ENCODE peak calls at places on chromosomes 5 and 9, in five cellular contexts. L is SJSA1; H is stimulated activated CD4-positive, alpha-beta T cell treated with anti-CD3 and anti-CD28 coated beads, Interleukin-1b, Interleukin-23, amount 100 ng/mL, for 4 hours; Z is NCI-H446; G is A673. U is an unnamed sample.

GRCh38 chr5:98755406-98755805 is 18.1 kb upstream of the RGMB start:
- DNase-seq in L (no peak), H (no peak), Z (no peak), G (no peak), U (no peak)

GRCh38 chr5:32195265-32195664 is 21.1 kb upstream of the GOLPH3 start:
- DNase-seq in L (no peak), H (no peak), Z (no peak), G (no peak), U (no peak)

GRCh38 chr5:170269579-170269978 is 28.0 kb downstream of the LCP2 start:
- DNase-seq in L (no peak), H (no peak), Z (no peak), G (no peak), U (no peak)

GRCh38 chr5:145062280-145062679 is 772.9 kb downstream of the PRELID2 start:
- DNase-seq in L (no peak), H (no peak), Z (no peak), G (no peak), U (no peak)

GRCh38 chr9:77305622-77306365 is 128.5 kb downstream of the VPS13A start:
- DNase-seq in L (no peak), H (no peak), Z (no peak), G (no peak), U (no peak)

GRCh38 chr5:137695651-137696428 is 40.0 kb downstream of the KLHL3 start:
- DNase-seq in L (no peak), H (no peak), Z (no peak), G (no peak), U (no peak)

GRCh38 chr9:16656432-16657169 is 213.9 kb downstream of the BNC2 start:
- DNase-seq in L (peak; percentile 77), H (no peak), Z (peak; percentile 71), G (no peak), U (no peak)

GRCh38 chr9:33340186-33340585 is 49.9 kb downstream of the NFX1 start:
- DNase-seq in L (no peak), H (no peak), Z (no peak), G (no peak), U (no peak)

GRCh38 chr5:128252794-128253193 is 169.2 kb downstream of the SLC12A2 start:
- DNase-seq in L (no peak), H (no peak), Z (no peak), G (no peak), U (no peak)

GRCh38 chr9:83281306-83282255 is 218.6 kb upstream of the RASEF start:
- DNase-seq in L (peak; percentile 39), H (no peak), Z (peak; percentile 61), G (peak; percentile 66), U (no peak)